ENCODE peak calls at places on chromosomes 5 and 9, in nine cellular contexts. V is AG09309, W is heart right ventricle, D is fibroblast of pulmonary artery, X is psoas muscle, F is A549, L is HCT116, Y is GM12878, G is fibroblast of the aortic adventitia. M is an unnamed sample.

GRCh38 chr9:37927611-37928551 is 24.0 kb upstream of the SLC25A51 start:
- DNase-seq in G (no peak), X (no peak), Y (no peak), L (no peak), F (no peak), V (no peak), D (no peak), W (no peak), M (no peak)

GRCh38 chr5:73902327-73903051 is 276.5 kb downstream of the ARHGEF28 start:
- DNase-seq in D (peak), V (peak), L (peak), X (no peak), Y (peak), W (peak), G (peak), F (peak), M (peak)

GRCh38 chr5:112863549-112863948 is 2.5 kb downstream of the SRP19 start:
- DNase-seq in F (no peak), G (no peak), D (no peak), W (no peak), Y (no peak), X (no peak), V (no peak), L (no peak), M (no peak)

GRCh38 chr5:177498013-177498847 is 826 bp upstream of the PDLIM7 start:
- DNase-seq in G (no peak), X (peak), W (no peak), V (no peak), Y (no peak), D (no peak), L (no peak), F (no peak), M (no peak)

GRCh38 chr9:133359420-133360175 is 3.2 kb downstream of the SURF2 start:
- DNase-seq in D (no peak), G (no peak), F (no peak), Y (no peak), W (no peak), X (no peak), V (no peak), L (no peak), M (no peak)

GRCh38 chr9:109816490-109816889 is 36.5 kb downstream of the PALM2AKAP2 start:
- DNase-seq in Y (no peak), G (peak), D (peak), V (peak), W (peak), L (peak), X (no peak), F (peak), M (no peak)

GRCh38 chr5:134450374-134450773 is 38.7 kb upstream of the CDKN2AIPNL start:
- DNase-seq in X (no peak), L (no peak), D (no peak), W (no peak), F (no peak), G (no peak), V (no peak), Y (no peak), M (no peak)

GRCh38 chr5:56055287-56055686 is 60.5 kb upstream of the IL6ST start:
- DNase-seq in D (no peak), F (no peak), L (no peak), Y (no peak), G (no peak), V (no peak), X (no peak), W (no peak), M (no peak)

GRCh38 chr5:61394078-61394701 is 62.1 kb downstream of the ZSWIM6 start:
- DNase-seq in Y (no peak), V (no peak), W (no peak), D (no peak), X (no peak), G (no peak), F (no peak), L (no peak), M (no peak)

GRCh38 chr5:169945831-169946261 is 34.4 kb downstream of the INSYN2B start:
- DNase-seq in F (no peak), G (peak), W (peak), Y (no peak), V (peak), D (peak), X (no peak), L (no peak), M (no peak)

GRCh38 chr5:172147857-172148256 is 40.2 kb downstream of the STK10 start:
- DNase-seq in G (no peak), Y (no peak), L (no peak), D (no peak), X (no peak), F (no peak), V (no peak), W (no peak), M (no peak)

GRCh38 chr5:176831425-176831824 is 21.1 kb downstream of the UNC5A start:
- DNase-seq in V (no peak), X (no peak), W (no peak), L (no peak), F (no peak), Y (no peak), G (no peak), D (no peak), M (no peak)

GRCh38 chr5:127373858-127374491 is 83.4 kb downstream of the MEGF10 start:
- DNase-seq in G (no peak), D (no peak), Y (no peak), V (no peak), W (no peak), L (no peak), X (no peak), F (no peak), M (no peak)

GRCh38 chr5:98065261-98065909 is 708.1 kb upstream of the RGMB start:
- DNase-seq in V (no peak), D (no peak), X (no peak), W (no peak), F (no peak), Y (no peak), G (peak), L (no peak), M (no peak)

GRCh38 chr9:77968506-77968905 is 63.1 kb downstream of the GNAQ start:
- DNase-seq in Y (no peak), V (no peak), W (no peak), G (no peak), F (no peak), D (no peak), X (no peak), L (no peak), M (no peak)

GRCh38 chr9:134634190-134634589 is 7.4 kb upstream of the COL5A1 start:
- DNase-seq in V (no peak), X (no peak), D (no peak), W (no peak), G (no peak), Y (no peak), F (no peak), L (no peak), M (no peak)

GRCh38 chr5:81884871-81885270 is 87.0 kb upstream of the ATG10 start:
- DNase-seq in G (no peak), F (no peak), W (peak), X (no peak), D (no peak), V (no peak), Y (no peak), L (no peak), M (no peak)

GRCh38 chr9:104875320-104875719 is 52.6 kb downstream of the ABCA1 start:
- DNase-seq in X (no peak), G (no peak), F (no peak), V (no peak), L (no peak), Y (no peak), W (no peak), D (no peak), M (no peak)

GRCh38 chr5:131396015-131396414 is 132.2 kb downstream of the CDC42SE2 start:
- DNase-seq in Y (no peak), F (no peak), W (no peak), G (no peak), D (no peak), L (no peak), X (no peak), V (no peak), M (peak)

GRCh38 chr5:68299105-68299504 is 83.5 kb downstream of the PIK3R1 start:
- DNase-seq in L (no peak), W (no peak), F (no peak), X (no peak), V (no peak), Y (no peak), G (no peak), D (no peak), M (no peak)

GRCh38 chr5:134561871-134562296 is 36.4 kb downstream of the JADE2 start:
- DNase-seq in G (peak), Y (no peak), L (peak), X (peak), F (peak), D (peak), V (no peak), W (peak), M (no peak)

GRCh38 chr9:132514011-132514744 is 68.2 kb upstream of the BARHL1 start:
- DNase-seq in F (no peak), V (no peak), Y (no peak), L (no peak), G (no peak), W (no peak), D (no peak), X (no peak), M (no peak)

GRCh38 chr5:159041754-159042153 is 58.0 kb downstream of the EBF1 start:
- DNase-seq in X (no peak), Y (no peak), D (no peak), F (no peak), L (no peak), V (no peak), G (no peak), W (no peak), M (no peak)

GRCh38 chr5:64487283-64487682 is 18.5 kb upstream of the RGS7BP start:
- DNase-seq in X (no peak), G (no peak), F (no peak), Y (no peak), W (no peak), V (no peak), D (no peak), L (no peak), M (no peak)

GRCh38 chr9:135810806-135811575 is 96.4 kb downstream of the CAMSAP1 start:
- DNase-seq in F (no peak), L (no peak), V (no peak), X (no peak), D (no peak), Y (no peak), W (no peak), G (no peak), M (no peak)

GRCh38 chr5:144390133-144390532 is 219.5 kb downstream of the KCTD16 start:
- DNase-seq in L (no peak), X (no peak), W (no peak), Y (no peak), D (peak), F (peak), V (no peak), G (peak), M (no peak)

GRCh38 chr5:91941590-91941989 is 558.5 kb upstream of the ARRDC3 start:
- DNase-seq in V (no peak), D (no peak), W (no peak), F (no peak), G (no peak), Y (no peak), X (no peak), L (no peak), M (no peak)

GRCh38 chr5:61254969-61255555 is 77.0 kb upstream of the ZSWIM6 start:
- DNase-seq in Y (no peak), L (no peak), G (no peak), F (no peak), W (no peak), V (no peak), X (no peak), D (no peak), M (no peak)

GRCh38 chr5:135553688-135554462 is 18.1 kb upstream of the NEUROG1 start:
- DNase-seq in Y (no peak), F (peak), L (peak), X (no peak), W (no peak), V (no peak), G (peak), D (peak), M (no peak)

GRCh38 chr9:38638881-38639576 is 18.6 kb upstream of the ANKRD18A start:
- DNase-seq in F (no peak), V (no peak), L (no peak), X (no peak), D (no peak), W (no peak), Y (no peak), G (no peak), M (no peak)

GRCh38 chr5:137155621-137156020 is 343.5 kb downstream of the SPOCK1 start:
- DNase-seq in D (no peak), F (no peak), W (no peak), Y (no peak), L (no peak), X (no peak), G (no peak), V (no peak), M (no peak)

GRCh38 chr9:7879551-7880245 is 80.1 kb upstream of the DMAC1 start:
- DNase-seq in V (no peak), W (no peak), X (no peak), F (no peak), Y (no peak), G (no peak), D (no peak), L (no peak), M (no peak)

GRCh38 chr5:180644825-180645608 is 4.4 kb downstream of the FLT4 start:
- DNase-seq in W (peak), L (no peak), V (no peak), X (no peak), G (no peak), Y (no peak), F (no peak), D (no peak), M (no peak)

GRCh38 chr9:136964171-136964689 is 12.2 kb downstream of the LCN12 start:
- DNase-seq in W (no peak), L (no peak), Y (no peak), F (no peak), G (no peak), X (no peak), V (no peak), D (no peak), M (no peak)

GRCh38 chr9:96486351-96487029 is 36.5 kb downstream of the HABP4 start:
- DNase-seq in F (no peak), L (no peak), Y (no peak), W (peak), G (peak), X (peak), V (peak), D (peak), M (no peak)

GRCh38 chr5:64977779-64978178 is 209.0 kb downstream of the CWC27 start:
- DNase-seq in F (no peak), G (peak), W (no peak), Y (no peak), D (peak), L (no peak), V (no peak), X (no peak), M (no peak)

GRCh38 chr9:107342762-107343161 is 59.7 kb downstream of the RAD23B start:
- DNase-seq in W (no peak), V (no peak), G (no peak), L (no peak), Y (no peak), X (no peak), D (no peak), F (no peak), M (no peak)

GRCh38 chr5:148523139-148523538 is 131.2 kb downstream of the HTR4 start:
- DNase-seq in D (no peak), X (no peak), V (no peak), Y (no peak), G (no peak), W (no peak), L (peak), F (no peak), M (no peak)

GRCh38 chr5:1513326-1514026 is 10.3 kb downstream of the LPCAT1 start:
- DNase-seq in L (no peak), W (no peak), F (no peak), G (no peak), V (no peak), Y (no peak), D (no peak), X (peak), M (no peak)

GRCh38 chr5:1512541-1513291 is 11.0 kb downstream of the LPCAT1 start:
- DNase-seq in X (peak), L (no peak), F (no peak), Y (no peak), W (no peak), G (no peak), D (no peak), V (no peak), M (peak)

GRCh38 chr5:1511037-1511436 is 12.7 kb downstream of the LPCAT1 start:
- DNase-seq in F (no peak), V (no peak), D (no peak), G (no peak), Y (no peak), X (peak), W (no peak), L (no peak), M (peak)

GRCh38 chr5:1510631-1511030 is 13.1 kb downstream of the LPCAT1 start:
- DNase-seq in G (no peak), V (no peak), F (no peak), Y (no peak), W (no peak), D (no peak), L (no peak), X (peak), M (peak)

GRCh38 chr5:1511651-1512540 is 11.9 kb downstream of the LPCAT1 start:
- DNase-seq in W (no peak), Y (no peak), G (peak), X (peak), F (peak), L (peak), D (peak), V (peak), M (peak)
- TF ChIP-seq CTCF in W (no peak), Y (peak), G (peak), X (no peak), F (peak), L (peak), D (peak), V (peak), M (peak)

DNA sequence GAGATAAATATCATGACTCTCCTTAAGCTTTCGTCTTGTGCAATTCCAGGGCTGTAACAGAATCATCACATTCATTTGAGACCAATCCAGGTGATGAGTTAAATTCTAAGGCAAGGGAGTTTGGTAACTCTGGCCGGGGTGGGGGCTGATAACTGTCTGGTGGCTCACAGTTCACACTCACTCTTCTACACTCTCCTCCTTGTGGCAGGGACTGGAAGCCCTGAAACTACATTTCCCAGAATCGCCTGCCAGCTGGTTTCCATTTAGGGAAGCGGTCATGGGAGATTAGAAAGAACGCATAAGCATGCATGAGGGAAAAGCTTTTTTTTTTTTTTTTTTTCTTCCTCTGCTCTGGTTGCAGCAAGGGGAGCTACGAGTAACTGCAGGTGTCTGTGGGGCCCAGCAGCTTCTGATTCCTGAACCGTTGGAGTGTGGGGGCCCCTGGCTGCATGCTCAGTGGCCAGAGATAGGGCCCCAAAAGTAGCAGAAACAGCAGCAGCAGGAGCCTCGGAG is 154.8 kb upstream of the TBC1D2 start:
- DNase-seq in L (no peak), F (no peak), W (peak), G (peak), Y (no peak), V (peak), X (no peak), D (peak), M (no peak)
- TF ChIP-seq CTCF in L (no peak), F (no peak), W (peak), G (peak), Y (no peak), V (peak), X (no peak), D (peak), M (no peak)

DNA sequence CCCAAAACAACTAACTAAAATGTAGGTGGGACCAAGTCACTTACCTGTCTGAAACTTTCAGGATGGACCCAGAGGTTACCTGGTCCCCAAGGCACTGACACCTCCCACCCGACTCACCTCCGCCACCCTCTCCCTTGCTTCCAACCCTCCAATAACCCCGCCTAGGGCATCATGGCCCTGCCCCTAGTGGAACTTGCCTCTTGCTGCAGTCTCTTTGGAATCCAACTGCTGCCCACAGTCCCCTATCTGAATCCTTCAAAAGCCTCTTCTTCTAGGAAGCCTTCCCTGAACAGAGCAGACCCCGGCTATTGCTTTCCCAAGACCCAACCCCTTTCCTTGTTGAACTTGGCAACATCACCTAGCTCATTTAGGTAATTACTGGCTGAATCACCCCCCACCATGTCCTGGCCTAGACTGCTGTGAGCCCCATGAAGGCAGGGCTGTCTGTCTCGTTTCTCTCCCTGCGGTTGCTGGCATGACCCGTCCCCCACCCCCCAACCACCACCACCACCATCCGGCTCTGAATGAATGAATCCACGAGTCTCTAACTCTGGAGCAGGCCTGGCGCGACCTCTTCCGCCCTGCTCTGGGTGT is 9.4 kb downstream of the CRB2 start:
- DNase-seq in V (no peak), Y (no peak), D (no peak), L (no peak), X (no peak), G (no peak), F (no peak), W (no peak), M (no peak)
- TF ChIP-seq CTCF in V (no peak), Y (no peak), D (peak), L (peak), X (no peak), G (peak), F (no peak), W (no peak), M (peak)

GRCh38 chr5:26622947-26623346 is 415.4 kb downstream of the CDH9 start:
- DNase-seq in Y (no peak), G (no peak), F (no peak), L (no peak), D (no peak), V (no peak), W (no peak), X (no peak), M (no peak)

GRCh38 chr5:26625099-26625498 is 413.3 kb downstream of the CDH9 start:
- DNase-seq in V (no peak), D (no peak), F (no peak), X (no peak), L (no peak), W (no peak), G (no peak), Y (no peak), M (no peak)
- TF ChIP-seq CTCF in V (no peak), D (no peak), F (no peak), X (no peak), L (no peak), W (no peak), G (no peak), Y (no peak), M (no peak)

GRCh38 chr9:5796298-5796697 is 36.6 kb downstream of the ERMP1 start:
- DNase-seq in V (no peak), G (no peak), Y (no peak), F (no peak), L (no peak), X (no peak), W (no peak), D (no peak), M (no peak)

GRCh38 chr9:5801739-5802113 is 31.2 kb downstream of the ERMP1 start:
- DNase-seq in D (no peak), X (no peak), L (no peak), Y (no peak), F (no peak), G (no peak), W (no peak), V (no peak), M (no peak)

GRCh38 chr9:5798581-5798980 is 34.3 kb downstream of the ERMP1 start:
- DNase-seq in D (no peak), L (no peak), V (no peak), Y (no peak), X (no peak), G (no peak), W (no peak), F (no peak), M (no peak)

GRCh38 chr9:5800969-5801738 is 31.8 kb downstream of the ERMP1 start:
- DNase-seq in Y (no peak), G (peak), W (no peak), L (no peak), D (no peak), F (no peak), X (no peak), V (no peak), M (no peak)

GRCh38 chr9:5799314-5799713 is 33.6 kb downstream of the ERMP1 start:
- DNase-seq in F (peak), D (peak), G (peak), W (no peak), X (no peak), V (peak), Y (no peak), L (peak), M (no peak)
- TF ChIP-seq CTCF in F (peak), D (peak), G (peak), W (peak), X (peak), V (peak), Y (peak), L (peak), M (peak)

GRCh38 chr5:54234304-54234938 is 76.0 kb downstream of the ARL15 start:
- DNase-seq in F (peak), X (no peak), D (peak), G (peak), V (no peak), W (no peak), Y (no peak), L (no peak), M (no peak)
- TF ChIP-seq CTCF in F (peak), X (peak), D (peak), G (peak), V (peak), W (peak), Y (peak), L (peak), M (peak)